ENCODE peak calls at places on chromosome 6, in ten cellular contexts. Y is SHP77; D is activated T-cell treated with anti-CD3 and anti-CD28 coated beads for 1 hour; T is stomach; M is left cardiac atrium; G is GDM1; A is activated CD4-positive, alpha-beta T cell treated with anti-CD3 and anti-CD28 coated beads, Interleukin-2, amount 10 ng/mL, durations not matched to agents 7 days and 5 days; H is fibroblast of pulmonary artery; U is sciatic nerve; L is stimulated activated CD4-positive, alpha-beta T cell treated with anti-CD3 and anti-CD28 coated beads, Interleukin-2, amount 100 ng/mL, for 24 hours. B is an unnamed sample.

GRCh38 chr6:82818727-82819126 is 246.9 kb downstream of the UBE3D start:
- DNase-seq in Y (no peak), D (no peak), T (no peak), M (no peak), G (no peak), A (no peak), H (peak; percentile 49), U (no peak), L (no peak), B (no peak)

GRCh38 chr6:32982084-32982701 is 13.8 kb downstream of the BRD2 start:
- DNase-seq in Y (peak; percentile 41), D (no peak), T (no peak), M (no peak), G (no peak), A (no peak), H (no peak), U (no peak), L (no peak), B (no peak)

GRCh38 chr6:36539814-36540568 is 7.3 kb downstream of the STK38 start:
- DNase-seq in Y (no peak), D (no peak), T (no peak), M (no peak), G (no peak), A (peak; percentile 20), H (no peak), U (no peak), L (no peak), B (no peak)

GRCh38 chr6:25056130-25056529 is 120.4 kb upstream of the RIPOR2 start:
- DNase-seq in Y (no peak), D (peak; percentile 25), T (no peak), M (no peak), G (peak; percentile 93), A (peak; percentile 93), H (no peak), U (no peak), L (peak; percentile 34), B (peak; percentile 71)

GRCh38 chr6:109477184-109477583 is 5.8 kb downstream of the ZBTB24 start:
- DNase-seq in Y (no peak), D (no peak), T (no peak), M (no peak), G (no peak), A (no peak), H (no peak), U (no peak), L (no peak), B (no peak)

GRCh38 chr6:141472123-141472522 is 660.6 kb upstream of the GJE1 start:
- DNase-seq in Y (no peak), D (no peak), T (no peak), M (no peak), G (no peak), A (no peak), H (no peak), U (no peak), L (no peak), B (no peak)

GRCh38 chr6:81897793-81898192 is 145.3 kb upstream of the TENT5A start:
- DNase-seq in Y (no peak), D (no peak), T (no peak), M (no peak), G (no peak), A (no peak), H (no peak), U (no peak), L (no peak), B (no peak)

GRCh38 chr6:34457747-34458462 is 8.0 kb upstream of the PACSIN1 start:
- DNase-seq in Y (peak; percentile 48), D (no peak), T (no peak), M (no peak), G (no peak), A (no peak), H (no peak), U (no peak), L (no peak), B (no peak)

GRCh38 chr6:154509421-154510143 is 903 bp downstream of the CNKSR3 start:
- DNase-seq in Y (no peak), D (no peak), T (peak; percentile 37), M (peak; percentile 30), G (no peak), A (no peak), H (peak; percentile 39), U (peak; percentile 63), L (no peak), B (peak; percentile 26)

GRCh38 chr6:127937102-127937501 is 36.2 kb upstream of the THEMIS start:
- DNase-seq in Y (no peak), D (no peak), T (no peak), M (no peak), G (no peak), A (no peak), H (no peak), U (no peak), L (no peak), B (no peak)

GRCh38 chr6:159578629-159579028 is 114.4 kb downstream of the SOD2 start:
- DNase-seq in Y (no peak), D (no peak), T (no peak), M (no peak), G (no peak), A (no peak), H (no peak), U (no peak), L (no peak), B (no peak)

GRCh38 chr6:62390413-62390812 is 104.4 kb upstream of the KHDRBS2 start:
- DNase-seq in Y (no peak), D (no peak), T (no peak), M (no peak), G (no peak), A (no peak), H (no peak), U (no peak), L (no peak), B (no peak)

GRCh38 chr6:53896237-53896636 is 101.4 kb downstream of the LRRC1 start:
- DNase-seq in Y (no peak), D (no peak), T (no peak), M (no peak), G (no peak), A (no peak), H (peak; percentile 53), U (no peak), L (no peak), B (no peak)

GRCh38 chr6:111711476-111711875 is 105.8 kb upstream of the TRAF3IP2 start:
- DNase-seq in Y (peak; percentile 40), D (no peak), T (peak; percentile 53), M (peak; percentile 64), G (no peak), A (no peak), H (no peak), U (peak; percentile 69), L (no peak), B (no peak)

GRCh38 chr6:49326337-49326736 is 136.7 kb downstream of the MMUT start:
- DNase-seq in Y (no peak), D (no peak), T (no peak), M (no peak), G (no peak), A (no peak), H (peak; percentile 94), U (no peak), L (no peak), B (no peak)

GRCh38 chr6:109347779-109348178 is 34.5 kb downstream of the CD164 start:
- DNase-seq in Y (no peak), D (no peak), T (no peak), M (no peak), G (no peak), A (no peak), H (no peak), U (no peak), L (no peak), B (no peak)

GRCh38 chr6:106827081-106827480 is 147.4 kb downstream of the CD24 start:
- DNase-seq in Y (no peak), D (no peak), T (no peak), M (no peak), G (no peak), A (no peak), H (no peak), U (no peak), L (no peak), B (no peak)

GRCh38 chr6:53962631-53963030 is 148.6 kb upstream of the MLIP start:
- DNase-seq in Y (no peak), D (no peak), T (no peak), M (no peak), G (no peak), A (no peak), H (no peak), U (no peak), L (no peak), B (no peak)

GRCh38 chr6:42751055-42751454 is 5.2 kb upstream of the TBCC start:
- DNase-seq in Y (no peak), D (no peak), T (no peak), M (no peak), G (no peak), A (no peak), H (no peak), U (no peak), L (no peak), B (no peak)

GRCh38 chr6:122799916-122800701 is 11.1 kb downstream of the SMPDL3A start:
- DNase-seq in Y (no peak), D (no peak), T (no peak), M (no peak), G (no peak), A (no peak), H (no peak), U (no peak), L (no peak), B (no peak)

GRCh38 chr6:104633125-104633524 is 226.6 kb downstream of the HACE1 start:
- DNase-seq in Y (no peak), D (no peak), T (no peak), M (no peak), G (no peak), A (no peak), H (peak; percentile 74), U (no peak), L (no peak), B (no peak)

GRCh38 chr6:52570291-52570700 is 6.6 kb downstream of the TRAM2 start:
- DNase-seq in Y (no peak), D (no peak), T (no peak), M (peak; percentile 50), G (no peak), A (no peak), H (no peak), U (no peak), L (no peak), B (no peak)

GRCh38 chr6:90621581-90621980 is 34.7 kb upstream of the MAP3K7 start:
- DNase-seq in Y (no peak), D (no peak), T (no peak), M (no peak), G (no peak), A (no peak), H (no peak), U (no peak), L (no peak), B (no peak)

GRCh38 chr6:56445818-56446217 is 196.9 kb downstream of the DST start:
- DNase-seq in Y (no peak), D (no peak), T (no peak), M (no peak), G (no peak), A (no peak), H (peak; percentile 32), U (no peak), L (no peak), B (no peak)

B was measured in stimulated activated naive CD8-positive, alpha-beta T cell treated with anti-CD3 and anti-CD28 coated beads, Interleukin-15, amount 100 ng/mL, for 72 hours.